ENCODE peak calls at places on chromosomes 12 and 14, in four cellular contexts. A, F, X and H are unnamed samples.

GRCh38 chr12:25130741-25131188 is 64.2 kb downstream of the DNAI7 start:
- DNase-seq in A (peak), F (no peak), X (no peak), H (no peak)

GRCh38 chr12:2429032-2429431 is 365.7 kb upstream of the FKBP4 start:
- DNase-seq in A (no peak), F (no peak), X (no peak), H (no peak)

GRCh38 chr12:44159211-44159610 is 323.3 kb downstream of the TMEM117 start:
- DNase-seq in A (no peak), F (no peak), X (no peak), H (no peak)

GRCh38 chr14:74886001-74886400 is 4.3 kb downstream of the DLST start:
- DNase-seq in A (peak), F (no peak), X (no peak), H (no peak)

GRCh38 chr14:93078830-93079229 is 36.9 kb downstream of the ITPK1 start:
- DNase-seq in A (peak), F (no peak), X (no peak), H (no peak)

GRCh38 chr12:121538699-121539061 is 42.1 kb downstream of the KDM2B start:
- DNase-seq in A (no peak), F (peak), X (no peak), H (no peak)

GRCh38 chr14:23577004-23577681 is 1.4 kb downstream of the JPH4 start:
- DNase-seq in A (no peak), F (peak), X (no peak), H (no peak)

GRCh38 chr12:20030847-20031246 is 337.5 kb upstream of the PDE3A start:
- DNase-seq in A (no peak), F (no peak), X (no peak), H (no peak)

GRCh38 chr14:88005050-88005481 is at the start of gene GPR65:
- DNase-seq in A (no peak), F (no peak), X (no peak), H (no peak)

GRCh38 chr14:95895720-95896119 is 19.1 kb downstream of the TUNAR start:
- DNase-seq in A (no peak), F (peak), X (no peak), H (no peak)

GRCh38 chr12:132831771-132832170 is 3.1 kb upstream of the GOLGA3 start:
- DNase-seq in A (no peak), F (no peak), X (no peak), H (no peak)

GRCh38 chr14:22915886-22916521 is 2.9 kb downstream of the RBM23 start:
- DNase-seq in A (no peak), F (peak), X (no peak), H (no peak)

GRCh38 chr14:103488071-103488470 is 34.6 kb downstream of the CKB start:
- DNase-seq in A (no peak), F (no peak), X (no peak), H (no peak)

GRCh38 chr12:124939428-124940142 is 25.1 kb upstream of the UBC start:
- DNase-seq in A (peak), F (peak), X (peak), H (peak)

GRCh38 chr12:109612975-109613502 is 39.4 kb downstream of the MVK start:
- DNase-seq in A (no peak), F (no peak), X (no peak), H (no peak)

GRCh38 chr12:108063192-108063591 is 65.9 kb upstream of the WSCD2 start:
- DNase-seq in A (no peak), F (no peak), X (no peak), H (no peak)

GRCh38 chr12:88448337-88448944 is 131.8 kb downstream of the KITLG start:
- DNase-seq in A (no peak), F (peak), X (no peak), H (no peak)

GRCh38 chr12:82740129-82741000 is 53.7 kb downstream of the TMTC2 start:
- DNase-seq in A (peak), F (no peak), X (no peak), H (no peak)

GRCh38 chr14:102907980-102908730 is 14.3 kb upstream of the AMN start:
- DNase-seq in A (no peak), F (no peak), X (no peak), H (no peak)

GRCh38 chr12:1801285-1801975 is 18.9 kb upstream of the LRTM2 start:
- DNase-seq in A (peak), F (no peak), X (no peak), H (no peak)

GRCh38 chr12:109134186-109134917 is 18.0 kb downstream of the ACACB start:
- DNase-seq in A (peak), F (peak), X (no peak), H (no peak)

GRCh38 chr12:58285551-58285950 is 344.2 kb downstream of the ATP23 start:
- DNase-seq in A (no peak), F (no peak), X (no peak), H (no peak)

GRCh38 chr14:24243336-24243836 is 963 bp upstream of the TINF2 start:
- DNase-seq in A (no peak), F (no peak), X (no peak), H (no peak)

GRCh38 chr12:42588981-42589464 is 523 bp downstream of the PRICKLE1 start:
- DNase-seq in A (no peak), F (no peak), X (peak), H (no peak)

GRCh38 chr14:81625343-81625742 is 91.7 kb upstream of the SEL1L start:
- DNase-seq in A (no peak), F (no peak), X (no peak), H (no peak)
- TF ChIP-seq CTCF in A (no peak), F (no peak), X (no peak), H (no peak)

GRCh38 chr12:6945613-6946012 is 1.8 kb downstream of the C12orf57 start:
- DNase-seq in A (no peak), F (no peak), X (no peak), H (no peak)
- TF ChIP-seq CTCF in A (no peak), F (no peak), X (no peak), H (no peak)

GRCh38 chr14:76484355-76484754 is 108.4 kb downstream of the ESRRB start:
- DNase-seq in A (no peak), F (no peak), X (no peak), H (no peak)
- TF ChIP-seq CTCF in A (no peak), F (no peak), X (no peak), H (no peak)

DNA sequence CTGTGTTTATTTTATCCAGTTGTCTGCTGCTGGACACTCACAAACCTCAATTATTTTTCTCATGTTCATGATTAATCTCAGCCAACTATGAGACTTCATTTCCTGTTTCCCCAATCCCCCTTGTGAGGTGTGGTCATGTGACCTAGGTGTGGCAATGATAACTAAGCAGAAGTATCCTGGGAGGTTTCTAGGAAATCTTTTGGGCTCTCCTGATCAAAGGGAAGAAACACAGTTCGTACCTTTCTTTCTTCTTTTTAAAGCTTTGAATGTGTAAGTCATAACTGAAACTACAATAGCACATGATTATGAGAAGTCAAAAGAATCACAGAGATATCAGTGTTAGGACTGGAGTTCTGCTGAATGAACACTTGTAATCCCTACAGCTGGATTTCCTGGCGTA is 34.4 kb upstream of the MANSC4 start:
- DNase-seq in A (no peak), F (no peak), X (no peak), H (no peak)
- TF ChIP-seq CTCF in A (no peak), F (no peak), X (no peak), H (no peak)